ENCODE peak calls at places on chromosomes 4 and X, in five cellular contexts. G is AG08396, X is tibial artery, D is pulmonary artery endothelial cell, B is NT2/D1. R is an unnamed sample.

GRCh38 chr4:92636038-92636825 is 332.5 kb downstream of the GRID2 start:
- DNase-seq in B (no peak), G (no peak), D (no peak), X (no peak), R (no peak)

GRCh38 chr4:127809173-127809800 is 27.2 kb downstream of the HSPA4L start:
- DNase-seq in G (no peak), B (no peak), X (no peak), D (no peak), R (no peak)

GRCh38 chrX:54639018-54639345 is 109.0 kb downstream of the GNL3L start:
- DNase-seq in X (no peak), B (no peak), D (no peak), G (no peak), R (no peak)

GRCh38 chr4:8593268-8594096 is 917 bp downstream of the CPZ start:
- DNase-seq in G (no peak), X (no peak), B (no peak), D (no peak), R (no peak)

GRCh38 chr4:142396279-142396678 is 449.8 kb downstream of the INPP4B start:
- DNase-seq in B (no peak), X (no peak), D (no peak), G (no peak), R (no peak)

GRCh38 chr4:159191989-159192388 is 89.1 kb downstream of the RAPGEF2 start:
- DNase-seq in D (no peak), B (peak), X (no peak), G (peak), R (peak)

GRCh38 chrX:6227445-6227820 is 1.2 kb downstream of the NLGN4X start:
- DNase-seq in X (no peak), B (no peak), G (no peak), D (no peak), R (no peak)

GRCh38 chr4:129532573-129532972 is 436.6 kb downstream of the C4orf33 start:
- DNase-seq in G (no peak), X (no peak), B (no peak), D (no peak), R (no peak)

GRCh38 chr4:176436500-176436973 is 116.8 kb downstream of the SPCS3 start:
- DNase-seq in B (no peak), G (no peak), X (no peak), D (no peak), R (no peak)

GRCh38 chr4:186204611-186205144 is 13.3 kb downstream of the CYP4V2 start:
- DNase-seq in G (no peak), B (no peak), D (no peak), X (no peak), R (no peak)

GRCh38 chr4:127304356-127304755 is 328.4 kb upstream of the INTU start:
- DNase-seq in B (no peak), G (peak), D (no peak), X (no peak), R (no peak)

R was measured in HuH-7.